ENCODE peak calls at places on chromosomes 13 and 19, in nine cellular contexts. R, I, U, F, X, Z, S, C and Y are unnamed samples.

GRCh38 chr13:91699863-91700262 is 301.4 kb downstream of the GPC5 start:
- DNase-seq in R (no peak), I (no peak), U (no peak), F (no peak), X (no peak), Z (no peak), S (no peak), C (no peak), Y (no peak)

GRCh38 chr19:28537896-28538295 is 675.1 kb downstream of the UQCRFS1 start:
- DNase-seq in R (no peak), I (no peak), U (no peak), F (no peak), X (no peak), Z (no peak), S (no peak), C (no peak), Y (no peak)

GRCh38 chr19:38290631-38291147 is 13.4 kb upstream of the C19orf33 start:
- DNase-seq in R (no peak), I (peak; percentile 98), U (no peak), F (no peak), X (peak; percentile 76), Z (no peak), S (no peak), C (peak; percentile 82), Y (no peak)

GRCh38 chr19:35216833-35217707 is 11.5 kb downstream of the FAM187B start:
- DNase-seq in R (no peak), I (no peak), U (no peak), F (peak; percentile 67), X (no peak), Z (no peak), S (peak; percentile 73), C (no peak), Y (no peak)

GRCh38 chr19:48686103-48686502 is 9.7 kb upstream of the FUT2 start:
- DNase-seq in R (no peak), I (no peak), U (no peak), F (no peak), X (no peak), Z (no peak), S (no peak), C (no peak), Y (no peak)

GRCh38 chr19:2888739-2889224 is 11.9 kb upstream of the ZNF57 start:
- DNase-seq in R (peak; percentile 72), I (peak; percentile 36), U (peak; percentile 24), F (peak; percentile 83), X (no peak), Z (no peak), S (peak; percentile 92), C (no peak), Y (peak; percentile 88)

GRCh38 chr19:15025237-15025636 is 24.0 kb upstream of the CASP14 start:
- DNase-seq in R (no peak), I (no peak), U (no peak), F (peak; percentile 13), X (no peak), Z (no peak), S (peak; percentile 9), C (no peak), Y (no peak)

GRCh38 chr13:24301911-24302310 is 7.5 kb upstream of the C1QTNF9 start:
- DNase-seq in R (no peak), I (no peak), U (no peak), F (no peak), X (no peak), Z (no peak), S (no peak), C (no peak), Y (no peak)

GRCh38 chr19:20154636-20155035 is 12.4 kb upstream of the ZNF486 start:
- DNase-seq in R (no peak), I (no peak), U (no peak), F (no peak), X (no peak), Z (no peak), S (no peak), C (no peak), Y (no peak)

GRCh38 chr19:34733266-34733825 is 697 bp upstream of the ZNF181 start:
- DNase-seq in R (no peak), I (no peak), U (no peak), F (peak; percentile 68), X (no peak), Z (peak; percentile 42), S (peak; percentile 89), C (no peak), Y (no peak)

GRCh38 chr19:38959618-38960017 is 15.9 kb downstream of the FBXO17 start:
- DNase-seq in R (no peak), I (no peak), U (no peak), F (no peak), X (no peak), Z (no peak), S (no peak), C (no peak), Y (no peak)

GRCh38 chr19:3458595-3459284 is 21.6 kb downstream of the SMIM24 start:
- DNase-seq in R (no peak), I (peak; percentile 70), U (no peak), F (no peak), X (peak; percentile 62), Z (no peak), S (no peak), C (peak; percentile 34), Y (no peak)

GRCh38 chr13:67147257-67148218 is 82.6 kb downstream of the PCDH9 start:
- DNase-seq in R (no peak), I (peak; percentile 2), U (no peak), F (no peak), X (peak; percentile 84), Z (no peak), S (no peak), C (peak; percentile 50), Y (no peak)

GRCh38 chr19:10408511-10409291 is 5.4 kb upstream of the CDC37 start:
- DNase-seq in R (no peak), I (peak; percentile 37), U (no peak), F (peak; percentile 62), X (no peak), Z (no peak), S (peak; percentile 59), C (no peak), Y (no peak)

GRCh38 chr19:29239220-29239776 is 26.3 kb upstream of the UQCRFS1 start:
- DNase-seq in R (no peak), I (no peak), U (no peak), F (peak; percentile 21), X (no peak), Z (no peak), S (no peak), C (no peak), Y (no peak)

GRCh38 chr19:16375157-16375935 is 50.7 kb downstream of the KLF2 start:
- DNase-seq in R (no peak), I (no peak), U (no peak), F (no peak), X (no peak), Z (no peak), S (no peak), C (no peak), Y (no peak)

GRCh38 chr19:58229255-58229639 is 533 bp downstream of the ZNF544 start:
- DNase-seq in R (no peak), I (peak; percentile 65), U (no peak), F (peak; percentile 48), X (peak; percentile 37), Z (no peak), S (no peak), C (peak; percentile 3), Y (no peak)

GRCh38 chr13:48066310-48066989 is 28.5 kb downstream of the MED4 start:
- DNase-seq in R (no peak), I (peak; percentile 10), U (no peak), F (peak; percentile 72), X (peak; percentile 31), Z (no peak), S (no peak), C (no peak), Y (no peak)

GRCh38 chr13:20131057-20131832 is 29.6 kb downstream of the GJA3 start:
- DNase-seq in R (no peak), I (no peak), U (no peak), F (no peak), X (no peak), Z (no peak), S (no peak), C (no peak), Y (no peak)

GRCh38 chr13:20967340-20967739 is 64.8 kb upstream of the XPO4 start:
- DNase-seq in R (no peak), I (no peak), U (no peak), F (no peak), X (no peak), Z (no peak), S (no peak), C (no peak), Y (no peak)

GRCh38 chr19:43639507-43640423 is at the start of gene CADM4:
- DNase-seq in R (no peak), I (peak; percentile 17), U (peak; percentile 27), F (no peak), X (no peak), Z (peak; percentile 49), S (no peak), C (no peak), Y (peak; percentile 29)